ENCODE peak calls at places on chromosomes 6 and 20, in six cellular contexts. P is left ventricle myocardium inferior, O is HL-60, G is caudate nucleus, J is RWPE1, W is thoracic aorta. Y is an unnamed sample.
A peak's percentile ranks its signal among the peaks of the same experiment; 100 is the strongest.

GRCh38 chr6:36227379-36228344 is 31.1 kb downstream of the BRPF3 start:
- DNase-seq in P (no peak), O (no peak), G (no peak), J (peak; percentile 53), W (no peak), Y (no peak)

GRCh38 chr6:141301779-141302178 is 830.9 kb upstream of the GJE1 start:
- DNase-seq in P (no peak), O (no peak), G (no peak), J (no peak), W (no peak), Y (no peak)

GRCh38 chr20:36546111-36546736 is 4.9 kb downstream of the MYL9 start:
- DNase-seq in P (no peak), O (no peak), G (no peak), J (no peak), W (no peak), Y (no peak)

GRCh38 chr6:145848555-145848954 is 34.0 kb upstream of the FBXO30 start:
- DNase-seq in P (no peak), O (no peak), G (no peak), J (no peak), W (no peak), Y (no peak)

GRCh38 chr6:162727347-162728176 is at the start of the genes PACRG and PRKN:
- DNase-seq in P (peak; percentile 99), O (peak; percentile 98), G (peak; percentile 95), J (peak; percentile 97), W (peak; percentile 95), Y (peak; percentile 100)

GRCh38 chr6:6390849-6391602 is 70.6 kb upstream of the F13A1 start:
- DNase-seq in P (no peak), O (no peak), G (peak; percentile 5), J (no peak), W (no peak), Y (no peak)

GRCh38 chr6:134373282-134373922 is 55.5 kb upstream of the SGK1 start:
- DNase-seq in P (peak; percentile 23), O (peak; percentile 92), G (no peak), J (peak; percentile 42), W (peak; percentile 22), Y (peak; percentile 88)

GRCh38 chr20:53850318-53850717 is 220.1 kb downstream of the BCAS1 start:
- DNase-seq in P (no peak), O (no peak), G (no peak), J (no peak), W (no peak), Y (no peak)

DNA sequence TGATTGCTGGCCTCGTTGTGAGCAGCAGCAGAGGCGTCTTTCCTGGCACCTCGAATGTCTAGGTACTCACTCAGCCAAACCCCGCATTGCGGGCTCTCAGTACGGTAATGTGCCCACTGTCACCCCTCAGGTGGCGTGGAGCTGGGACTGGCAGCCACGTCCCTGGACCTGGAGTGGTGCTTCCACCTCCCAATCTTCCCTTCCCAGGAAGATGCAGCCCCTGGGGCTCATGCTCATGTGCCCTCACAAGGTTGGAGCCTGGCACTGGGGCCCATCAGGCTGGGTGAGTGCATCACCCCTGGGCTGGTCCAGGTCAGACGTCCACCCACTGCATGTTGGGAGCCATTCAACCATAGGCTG is 75.7 kb downstream of the TCP11 start:
- DNase-seq in P (no peak), O (no peak), G (no peak), J (no peak), W (no peak), Y (no peak)
- H3K27ac ChIP-seq in P (peak overlapping the region; percentile 72), O (no peak overlapping the region), G (no peak overlapping the region), J (no peak overlapping the region), W (no peak overlapping the region), Y (no peak overlapping the region)

DNA sequence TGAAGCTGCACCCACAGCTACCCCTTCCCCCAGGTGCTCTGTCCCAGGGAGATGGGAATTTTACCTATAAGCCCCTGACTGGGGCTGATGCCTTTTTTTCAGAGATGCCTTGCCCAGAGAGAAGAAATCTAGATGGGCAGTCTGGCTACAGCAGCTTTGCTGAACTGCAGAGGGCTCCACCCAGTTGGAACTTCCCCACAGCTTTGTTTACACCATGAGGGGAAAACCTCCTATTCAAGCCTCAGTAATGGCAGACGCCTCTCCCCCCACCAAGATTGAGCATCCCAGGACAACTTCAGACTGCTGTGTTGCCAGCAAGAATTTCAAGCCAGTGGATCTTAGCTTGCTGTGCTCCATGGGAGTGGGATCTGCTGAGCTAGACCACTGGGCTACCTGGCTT is 122.6 kb upstream of the MOCS1 start:
- DNase-seq in P (no peak), O (no peak), G (no peak), J (no peak), W (no peak), Y (no peak)
- H3K27ac ChIP-seq in P (no peak overlapping the region), O (no peak overlapping the region), G (no peak overlapping the region), J (no peak overlapping the region), W (no peak overlapping the region), Y (no peak overlapping the region)

DNA sequence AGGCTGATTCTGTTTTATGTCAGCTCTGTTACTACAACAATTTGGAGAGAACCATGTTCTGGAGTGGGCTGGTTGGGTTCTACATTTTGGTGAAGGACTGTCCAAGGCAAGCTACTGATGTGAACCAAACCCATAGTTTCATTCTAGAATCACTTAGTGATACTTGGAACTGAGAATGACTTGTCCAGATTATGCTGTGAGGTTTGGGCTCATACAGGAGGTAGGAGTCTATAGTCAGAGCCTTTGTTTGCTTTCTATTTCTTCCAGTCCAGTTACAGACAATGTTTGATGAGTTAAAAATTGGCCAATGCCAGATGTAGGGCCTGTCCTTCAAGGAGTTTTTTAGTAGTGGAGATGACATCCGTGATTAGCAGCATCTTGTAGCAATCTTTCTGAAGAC is 97.9 kb downstream of the LRRC1 start:
- DNase-seq in P (no peak), O (no peak), G (no peak), J (no peak), W (no peak), Y (no peak)
- H3K27ac ChIP-seq in P (no peak overlapping the region), O (no peak overlapping the region), G (no peak overlapping the region), J (no peak overlapping the region), W (no peak overlapping the region), Y (no peak overlapping the region)

GRCh38 chr20:58289143-58289542 is 20.4 kb upstream of the RAB22A start:
- DNase-seq in P (no peak), O (no peak), G (no peak), J (no peak), W (no peak), Y (no peak)

GRCh38 chr20:58293453-58293852 is 16.1 kb upstream of the RAB22A start:
- DNase-seq in P (peak; percentile 25), O (no peak), G (no peak), J (no peak), W (no peak), Y (no peak)

GRCh38 chr20:58296328-58296837 is 13.1 kb upstream of the RAB22A start:
- DNase-seq in P (no peak), O (no peak), G (no peak), J (no peak), W (no peak), Y (no peak)

GRCh38 chr20:58297394-58297793 is 12.1 kb upstream of the RAB22A start:
- DNase-seq in P (no peak), O (no peak), G (no peak), J (no peak), W (no peak), Y (no peak)

GRCh38 chr20:58294497-58295455 is 14.7 kb upstream of the RAB22A start:
- DNase-seq in P (no peak), O (no peak), G (no peak), J (peak; percentile 59), W (no peak), Y (no peak)
- H3K27ac ChIP-seq in P (no peak overlapping the region), O (no peak overlapping the region), G (no peak overlapping the region), J (no peak overlapping the region), W (no peak overlapping the region), Y (no peak overlapping the region)

GRCh38 chr20:49106332-49106731 is 60.2 kb downstream of the CSE1L start:
- DNase-seq in P (no peak), O (no peak), G (no peak), J (no peak), W (no peak), Y (no peak)

GRCh38 chr20:49103019-49103418 is 56.9 kb downstream of the CSE1L start:
- DNase-seq in P (no peak), O (no peak), G (no peak), J (no peak), W (no peak), Y (no peak)

GRCh38 chr20:49103647-49104364 is 57.7 kb downstream of the CSE1L start:
- DNase-seq in P (no peak), O (no peak), G (no peak), J (no peak), W (no peak), Y (no peak)

GRCh38 chr20:49100934-49101333 is 54.8 kb downstream of the CSE1L start:
- DNase-seq in P (no peak), O (no peak), G (no peak), J (no peak), W (no peak), Y (no peak)

GRCh38 chr20:49104365-49104648 is 58.2 kb downstream of the CSE1L start:
- DNase-seq in P (no peak), O (no peak), G (no peak), J (no peak), W (no peak), Y (no peak)
- H3K27ac ChIP-seq in P (no peak overlapping the region), O (no peak overlapping the region), G (no peak overlapping the region), J (peak overlapping the region; percentile 3), W (no peak overlapping the region), Y (no peak overlapping the region)